ENCODE peak calls at places on chromosomes 2 and 18, in four cellular contexts. One of them, this sample, is unnamed.

GRCh38 chr18:52694804-52695203 is 354.8 kb downstream of the DCC start:
- DNase-seq in K562: no peak
- DNase-seq in HepG2: no peak
- DNase-seq in H1: no peak
- DNase-seq in this sample: no peak

GRCh38 chr2:157868993-157869392 is 7.1 kb downstream of the ACVR1 start:
- DNase-seq in K562: no peak
- DNase-seq in HepG2: no peak
- DNase-seq in H1: no peak
- DNase-seq in this sample: no peak

GRCh38 chr2:160295519-160296231 is 95.6 kb upstream of the ITGB6 start:
- DNase-seq in K562: no peak
- DNase-seq in HepG2: no peak
- DNase-seq in H1: no peak
- DNase-seq in this sample: no peak

GRCh38 chr2:119338826-119339561 is 27.6 kb downstream of the C2orf76 start:
- DNase-seq in K562: peak
- DNase-seq in HepG2: no peak
- DNase-seq in H1: no peak
- DNase-seq in this sample: no peak

GRCh38 chr2:188693111-188693510 is 281.1 kb upstream of the COL3A1 start:
- DNase-seq in K562: no peak
- DNase-seq in HepG2: no peak
- DNase-seq in H1: no peak
- DNase-seq in this sample: peak

GRCh38 chr2:13000644-13001375 is 284.1 kb downstream of the TRIB2 start:
- DNase-seq in K562: no peak
- DNase-seq in HepG2: no peak
- DNase-seq in H1: no peak
- DNase-seq in this sample: no peak

GRCh38 chr2:25794544-25795276 is 83.6 kb downstream of the ASXL2 start:
- DNase-seq in K562: no peak
- DNase-seq in HepG2: no peak
- DNase-seq in H1: no peak
- DNase-seq in this sample: no peak

GRCh38 chr2:240467659-240468299 is 32.3 kb downstream of the GPC1 start:
- DNase-seq in K562: no peak
- DNase-seq in HepG2: no peak
- DNase-seq in H1: no peak
- DNase-seq in this sample: no peak

GRCh38 chr2:219856602-219857001 is 229.2 kb downstream of the SLC4A3 start:
- DNase-seq in K562: no peak
- DNase-seq in HepG2: no peak
- DNase-seq in H1: no peak
- DNase-seq in this sample: no peak

GRCh38 chr2:5544205-5544786 is 147.9 kb upstream of the SOX11 start:
- DNase-seq in K562: no peak
- DNase-seq in HepG2: no peak
- DNase-seq in H1: no peak
- DNase-seq in this sample: no peak

GRCh38 chr2:96772903-96773675 is 12.4 kb downstream of the CNNM4 start:
- DNase-seq in K562: no peak
- DNase-seq in HepG2: no peak
- DNase-seq in H1: no peak
- DNase-seq in this sample: no peak

GRCh38 chr18:3450358-3451107 is 561 bp downstream of the TGIF1 start:
- DNase-seq in K562: peak
- DNase-seq in HepG2: no peak
- DNase-seq in H1: no peak
- DNase-seq in this sample: no peak

GRCh38 chr2:173405171-173405750 is 50.6 kb downstream of the CDCA7 start:
- DNase-seq in K562: no peak
- DNase-seq in HepG2: no peak
- DNase-seq in H1: no peak
- DNase-seq in this sample: no peak

GRCh38 chr2:105329561-105330495 is at the start of gene TGFBRAP1:
- DNase-seq in K562: peak
- DNase-seq in HepG2: peak
- DNase-seq in H1: no peak
- DNase-seq in this sample: no peak

GRCh38 chr2:47539228-47539627 is 136.3 kb downstream of the MSH2 start:
- DNase-seq in K562: peak
- DNase-seq in HepG2: no peak
- DNase-seq in H1: no peak
- DNase-seq in this sample: no peak

GRCh38 chr2:226609361-226609760 is 190.3 kb downstream of the IRS1 start:
- DNase-seq in K562: no peak
- DNase-seq in HepG2: no peak
- DNase-seq in H1: no peak
- DNase-seq in this sample: no peak

GRCh38 chr2:109117780-109118179 is 11.2 kb upstream of the SH3RF3 start:
- DNase-seq in K562: no peak
- DNase-seq in HepG2: no peak
- DNase-seq in H1: no peak
- DNase-seq in this sample: no peak

GRCh38 chr2:119482481-119483394 is 41.5 kb downstream of the SCTR start:
- DNase-seq in K562: no peak
- DNase-seq in HepG2: no peak
- DNase-seq in H1: no peak
- DNase-seq in this sample: no peak

GRCh38 chr2:48978131-48978530 is 176.2 kb downstream of the FSHR start:
- DNase-seq in K562: no peak
- DNase-seq in HepG2: no peak
- DNase-seq in H1: no peak
- DNase-seq in this sample: no peak

GRCh38 chr18:28036481-28036880 is 140.4 kb downstream of the CDH2 start:
- DNase-seq in K562: no peak
- DNase-seq in HepG2: no peak
- DNase-seq in H1: no peak
- DNase-seq in this sample: no peak

GRCh38 chr18:43247944-43248343 is 29.3 kb downstream of the SYT4 start:
- DNase-seq in K562: no peak
- DNase-seq in HepG2: no peak
- DNase-seq in H1: no peak
- DNase-seq in this sample: no peak

GRCh38 chr2:173451137-173451536 is 96.5 kb downstream of the CDCA7 start:
- DNase-seq in K562: no peak
- DNase-seq in HepG2: no peak
- DNase-seq in H1: no peak
- DNase-seq in this sample: no peak

GRCh38 chr2:236169741-236170654 is 1.8 kb upstream of the GBX2 start:
- DNase-seq in K562: no peak
- DNase-seq in HepG2: no peak
- DNase-seq in H1: no peak
- DNase-seq in this sample: no peak

GRCh38 chr2:66896151-66896550 is 461.2 kb downstream of the MEIS1 start:
- DNase-seq in K562: no peak
- DNase-seq in HepG2: no peak
- DNase-seq in H1: no peak
- DNase-seq in this sample: no peak

GRCh38 chr2:65374555-65374954 is 57.8 kb downstream of the SPRED2 start:
- DNase-seq in K562: no peak
- DNase-seq in HepG2: no peak
- DNase-seq in H1: no peak
- DNase-seq in this sample: no peak

GRCh38 chr2:191051177-191051576 is 37.2 kb upstream of the STAT1 start:
- DNase-seq in K562: no peak
- DNase-seq in HepG2: no peak
- DNase-seq in H1: no peak
- DNase-seq in this sample: no peak

GRCh38 chr2:13650586-13651180 is 933.9 kb downstream of the TRIB2 start:
- DNase-seq in K562: no peak
- DNase-seq in HepG2: no peak
- DNase-seq in H1: no peak
- DNase-seq in this sample: no peak

GRCh38 chr2:63849381-63850203 is 7.9 kb downstream of the UGP2 start:
- DNase-seq in K562: no peak
- DNase-seq in HepG2: no peak
- DNase-seq in H1: peak
- DNase-seq in this sample: no peak

GRCh38 chr18:50038448-50038847 is 156.5 kb downstream of the MYO5B start:
- DNase-seq in K562: no peak
- DNase-seq in HepG2: no peak
- DNase-seq in H1: no peak
- DNase-seq in this sample: no peak

GRCh38 chr2:86566158-86566827 is 3.0 kb upstream of the CHMP3 start:
- DNase-seq in K562: peak
- DNase-seq in HepG2: no peak
- DNase-seq in H1: no peak
- DNase-seq in this sample: no peak

GRCh38 chr2:187964742-187965141 is 326.9 kb upstream of the GULP1 start:
- DNase-seq in K562: no peak
- DNase-seq in HepG2: no peak
- DNase-seq in H1: no peak
- DNase-seq in this sample: no peak

GRCh38 chr2:203579131-203579643 is 44.1 kb upstream of the RAPH1 start:
- DNase-seq in K562: no peak
- DNase-seq in HepG2: no peak
- DNase-seq in H1: no peak
- DNase-seq in this sample: peak

GRCh38 chr2:103788875-103789715 is 1027.3 kb downstream of the TMEM182 start:
- DNase-seq in K562: no peak
- DNase-seq in HepG2: peak
- DNase-seq in H1: no peak
- DNase-seq in this sample: no peak

GRCh38 chr2:102027703-102028059 is 35.9 kb downstream of the IL1R2 start:
- DNase-seq in K562: no peak
- DNase-seq in HepG2: no peak
- DNase-seq in H1: no peak
- DNase-seq in this sample: no peak

GRCh38 chr2:18473241-18473841 is 87.1 kb downstream of the RDH14 start:
- DNase-seq in K562: no peak
- DNase-seq in HepG2: no peak
- DNase-seq in H1: no peak
- DNase-seq in this sample: no peak

GRCh38 chr18:24933345-24933744 is 418.6 kb downstream of the ZNF521 start:
- DNase-seq in K562: peak
- DNase-seq in HepG2: no peak
- DNase-seq in H1: no peak
- DNase-seq in this sample: no peak

GRCh38 chr18:24937624-24938285 is 414.2 kb downstream of the ZNF521 start:
- DNase-seq in K562: no peak
- DNase-seq in HepG2: no peak
- DNase-seq in H1: no peak
- DNase-seq in this sample: no peak

GRCh38 chr18:24934231-24934932 is 417.6 kb downstream of the ZNF521 start:
- DNase-seq in K562: no peak
- DNase-seq in HepG2: no peak
- DNase-seq in H1: no peak
- DNase-seq in this sample: no peak

GRCh38 chr18:24935008-24935407 is 417.0 kb downstream of the ZNF521 start:
- DNase-seq in K562: no peak
- DNase-seq in HepG2: no peak
- DNase-seq in H1: no peak
- DNase-seq in this sample: no peak

GRCh38 chr18:24935896-24936295 is 416.1 kb downstream of the ZNF521 start:
- DNase-seq in K562: no peak
- DNase-seq in HepG2: no peak
- DNase-seq in H1: no peak
- DNase-seq in this sample: no peak
- TF ChIP-seq FOSL1 in K562: no peak
- TF ChIP-seq FOSL1 in HepG2: no peak
- TF ChIP-seq FOSL1 in H1: no peak
- TF ChIP-seq FOSL1 in this sample: no peak

GRCh38 chr2:238817931-238818330 is 30.0 kb upstream of the TWIST2 start:
- DNase-seq in K562: no peak
- DNase-seq in HepG2: no peak
- DNase-seq in H1: no peak
- DNase-seq in this sample: no peak
- TF ChIP-seq JUND in K562: no peak
- TF ChIP-seq JUND in HepG2: no peak
- TF ChIP-seq JUND in H1: no peak
- TF ChIP-seq JUND in this sample: no peak

GRCh38 chr2:215961981-215962380 is 51.4 kb downstream of the MREG start:
- DNase-seq in K562: no peak
- DNase-seq in HepG2: no peak
- DNase-seq in H1: no peak
- DNase-seq in this sample: no peak
- TF ChIP-seq FOSL1 in K562: no peak
- TF ChIP-seq FOSL1 in HepG2: no peak
- TF ChIP-seq FOSL1 in H1: no peak
- TF ChIP-seq FOSL1 in this sample: no peak

GRCh38 chr2:3454802-3455201 is 64.5 kb downstream of the ADI1 start:
- DNase-seq in K562: no peak
- DNase-seq in HepG2: no peak
- DNase-seq in H1: no peak
- DNase-seq in this sample: no peak
- TF ChIP-seq JUND in K562: no peak
- TF ChIP-seq JUND in HepG2: no peak
- TF ChIP-seq JUND in H1: no peak
- TF ChIP-seq JUND in this sample: no peak

GRCh38 chr2:43139996-43140621 is 86.3 kb downstream of the ZFP36L2 start:
- DNase-seq in K562: no peak
- DNase-seq in HepG2: no peak
- DNase-seq in H1: no peak
- DNase-seq in this sample: no peak
- TF ChIP-seq FOSL1 in K562: no peak
- TF ChIP-seq FOSL1 in HepG2: no peak
- TF ChIP-seq FOSL1 in H1: no peak
- TF ChIP-seq FOSL1 in this sample: no peak

GRCh38 chr18:54923339-54923956 is 35.8 kb downstream of the CCDC68 start:
- DNase-seq in K562: no peak
- DNase-seq in HepG2: peak
- DNase-seq in H1: no peak
- DNase-seq in this sample: no peak

GRCh38 chr18:54916507-54916906 is 42.8 kb downstream of the CCDC68 start:
- DNase-seq in K562: no peak
- DNase-seq in HepG2: no peak
- DNase-seq in H1: no peak
- DNase-seq in this sample: no peak

GRCh38 chr18:54919412-54919811 is 39.8 kb downstream of the CCDC68 start:
- DNase-seq in K562: no peak
- DNase-seq in HepG2: no peak
- DNase-seq in H1: no peak
- DNase-seq in this sample: no peak

GRCh38 chr18:54918060-54918459 is 41.2 kb downstream of the CCDC68 start:
- DNase-seq in K562: no peak
- DNase-seq in HepG2: no peak
- DNase-seq in H1: no peak
- DNase-seq in this sample: no peak
- TF ChIP-seq JUND in K562: no peak
- TF ChIP-seq JUND in HepG2: no peak
- TF ChIP-seq JUND in H1: no peak
- TF ChIP-seq JUND in this sample: no peak

DNA sequence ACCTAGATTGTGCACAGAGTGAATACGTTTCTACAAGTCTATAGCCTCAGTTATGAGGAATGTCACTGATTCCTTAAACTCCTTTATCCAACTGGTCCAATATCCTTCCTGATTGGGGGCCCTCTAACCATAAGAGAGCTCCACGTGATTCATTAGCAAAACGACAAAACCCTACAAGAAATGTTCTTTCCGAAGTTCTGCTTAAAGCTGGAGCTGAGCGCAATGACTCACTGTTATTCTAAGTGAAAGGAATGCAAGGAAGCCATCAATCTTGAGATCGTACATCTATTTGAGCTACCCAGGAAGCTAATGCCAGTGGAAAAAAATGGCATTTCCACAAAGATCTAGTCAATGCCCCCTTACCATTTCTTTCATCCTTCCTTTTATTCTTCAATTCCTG is 354.9 kb upstream of the CDH20 start:
- DNase-seq in K562: no peak
- DNase-seq in HepG2: no peak
- DNase-seq in H1: no peak
- DNase-seq in this sample: no peak
- TF ChIP-seq FOSL1 in K562: no peak
- TF ChIP-seq FOSL1 in HepG2: no peak
- TF ChIP-seq FOSL1 in H1: no peak
- TF ChIP-seq FOSL1 in this sample: no peak